ENCODE peak calls at places on chromosomes 3 and 15, in seven cellular contexts. T is dorsolateral prefrontal cortex, L is lower lobe of right lung, N is breast epithelium, G is epithelial cell of esophagus, J is WERI-Rb-1, W is bronchial epithelial cell. H is an unnamed sample.

GRCh38 chr15:51363391-51363790 is 21.9 kb downstream of the GLDN start:
- DNase-seq in W (no peak), J (no peak), N (no peak), L (no peak), T (no peak), G (no peak), H (no peak)

GRCh38 chr3:56725175-56725574 is 42.1 kb upstream of the TASOR start:
- DNase-seq in T (no peak), L (no peak), W (no peak), J (no peak), N (no peak), G (no peak), H (no peak)

GRCh38 chr3:162769559-162769958 is 1273.0 kb downstream of the OTOL1 start:
- DNase-seq in T (no peak), N (no peak), G (peak; percentile 36), W (peak; percentile 0), J (no peak), L (no peak), H (no peak)

GRCh38 chr15:74203914-74204431 is 1.4 kb upstream of the STRA6 start:
- DNase-seq in W (peak; percentile 23), J (peak; percentile 76), L (no peak), G (no peak), N (no peak), T (no peak), H (no peak)

GRCh38 chr15:27231811-27232210 is 260.8 kb downstream of the GABRG3 start:
- DNase-seq in G (no peak), J (no peak), L (no peak), N (no peak), W (no peak), T (no peak), H (no peak)

GRCh38 chr3:11495948-11496557 is 147.7 kb downstream of the VGLL4 start:
- DNase-seq in W (no peak), L (no peak), T (no peak), G (no peak), J (no peak), N (no peak), H (no peak)

GRCh38 chr15:45401665-45402161 is 23.4 kb upstream of the GATM start:
- DNase-seq in G (no peak), L (no peak), T (no peak), N (no peak), W (no peak), J (no peak), H (no peak)

GRCh38 chr3:22284559-22284958 is 533.5 kb upstream of the ZNF385D start:
- DNase-seq in T (no peak), N (no peak), L (no peak), G (peak; percentile 9), J (no peak), W (peak; percentile 29), H (no peak)

GRCh38 chr15:89221543-89221942 is at the start of gene RLBP1:
- DNase-seq in G (peak; percentile 41), J (no peak), L (no peak), N (no peak), W (peak; percentile 25), T (no peak), H (no peak)

GRCh38 chr3:100941046-100941445 is 52.2 kb downstream of the ABI3BP start:
- DNase-seq in T (no peak), N (no peak), W (peak; percentile 93), L (no peak), G (peak; percentile 92), J (no peak), H (no peak)

GRCh38 chr3:71585891-71586809 is 2.6 kb upstream of the FOXP1 start:
- DNase-seq in G (peak; percentile 61), N (no peak), W (peak; percentile 46), T (no peak), L (no peak), J (no peak), H (no peak)

DNA sequence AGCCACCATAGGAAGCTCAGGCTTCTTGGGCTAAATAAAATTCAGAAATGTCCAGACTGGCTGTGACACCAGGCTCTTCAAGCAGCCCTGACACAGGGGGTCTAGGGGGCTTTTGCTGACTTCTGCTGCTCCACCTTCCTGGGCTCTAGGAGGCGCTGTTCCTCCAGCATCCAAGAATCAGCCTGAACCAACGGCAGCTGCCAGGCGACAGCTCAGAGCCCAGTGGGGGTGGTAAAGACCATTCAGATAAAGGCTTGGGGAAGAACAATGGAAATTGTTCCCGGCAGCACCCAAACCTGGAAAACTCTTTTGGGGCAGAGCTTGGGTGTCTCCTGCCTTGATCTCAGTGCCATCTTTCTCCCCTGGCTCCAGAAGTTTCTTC is 21.6 kb upstream of the PSTPIP1 start:
- DNase-seq in J (peak; percentile 74), N (no peak), W (no peak), T (peak; percentile 58), L (peak; percentile 60), G (peak; percentile 34), H (no peak)
- H3K4me3 ChIP-seq in J (peak overlapping the region; percentile 12), N (no peak overlapping the region), W (no peak overlapping the region), T (no peak overlapping the region), L (no peak overlapping the region), G (no peak overlapping the region), H (no peak overlapping the region)

DNA sequence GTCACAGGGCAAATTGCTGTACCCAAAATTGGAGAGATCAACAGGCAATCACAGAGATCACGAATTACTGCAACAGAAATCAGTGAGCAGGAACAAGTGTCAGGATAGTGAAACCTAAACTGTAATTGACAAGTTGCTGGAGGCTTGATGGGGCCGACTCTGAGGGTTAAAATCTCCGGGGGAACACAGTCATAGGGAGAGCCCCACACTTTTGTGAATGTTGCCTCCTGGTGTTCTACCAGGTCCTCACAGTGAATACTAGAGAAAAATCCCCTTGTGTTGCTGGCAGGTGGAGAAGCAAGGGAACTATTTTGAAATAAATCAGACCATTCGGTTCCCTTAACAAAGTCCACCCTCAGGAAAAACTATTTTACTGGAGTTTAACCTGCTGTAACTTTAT is 697.5 kb upstream of the CBLB start:
- DNase-seq in T (no peak), G (no peak), L (no peak), N (no peak), J (no peak), W (no peak), H (no peak)
- TF ChIP-seq CTCF in T (no peak), G (no peak), L (no peak), N (no peak), J (no peak), W (no peak), H (no peak)

DNA sequence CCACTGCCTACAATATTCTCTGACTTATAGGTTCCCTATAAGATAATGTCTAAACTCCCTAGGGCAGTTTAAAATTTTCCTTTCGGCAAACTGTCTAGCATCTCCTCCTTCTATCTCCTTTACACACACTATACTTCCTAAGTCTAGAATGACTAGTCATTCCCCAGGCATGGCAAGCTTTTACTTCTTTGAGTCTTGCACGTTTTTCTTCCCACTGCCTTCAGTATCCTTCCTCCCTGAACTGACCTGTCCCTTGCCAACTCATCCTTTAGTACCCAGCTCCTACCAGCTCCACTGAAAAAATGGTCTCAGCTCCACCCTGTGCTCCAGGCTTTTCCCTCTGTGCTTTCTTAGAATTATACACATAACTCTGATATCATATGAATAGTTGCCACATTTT is 93.8 kb upstream of the KBTBD8 start:
- DNase-seq in T (no peak), J (no peak), G (peak; percentile 5), N (no peak), W (no peak), L (no peak), H (no peak)
- H3K4me3 ChIP-seq in T (no peak overlapping the region), J (no peak overlapping the region), G (no peak overlapping the region), N (no peak overlapping the region), W (no peak overlapping the region), L (no peak overlapping the region), H (no peak overlapping the region)

GRCh38 chr3:55441499-55441898 is 45.6 kb downstream of the WNT5A start:
- DNase-seq in J (no peak), G (no peak), T (no peak), N (no peak), W (no peak), L (no peak), H (no peak)
- TF ChIP-seq CTCF in J (no peak), G (no peak), T (no peak), N (no peak), W (no peak), L (no peak), H (no peak)

GRCh38 chr15:39785139-39785538 is 2.5 kb upstream of the FSIP1 start:
- DNase-seq in T (no peak), L (no peak), N (no peak), J (no peak), G (peak; percentile 32), W (peak; percentile 55), H (no peak)

GRCh38 chr15:39783244-39783820 is 691 bp upstream of the FSIP1 start:
- DNase-seq in J (no peak), G (no peak), W (no peak), L (no peak), T (no peak), N (no peak), H (no peak)

GRCh38 chr15:39785806-39786205 is 3.2 kb upstream of the FSIP1 start:
- DNase-seq in L (no peak), G (no peak), J (no peak), W (no peak), T (no peak), N (no peak), H (no peak)

GRCh38 chr15:39784125-39784524 is 1.5 kb upstream of the FSIP1 start:
- DNase-seq in N (no peak), J (no peak), G (peak; percentile 53), T (no peak), L (no peak), W (peak; percentile 50), H (no peak)

GRCh38 chr15:39784638-39785037 is 2.0 kb upstream of the FSIP1 start:
- DNase-seq in T (no peak), G (no peak), W (no peak), J (no peak), L (no peak), N (no peak), H (no peak)
- H3K4me3 ChIP-seq in T (no peak overlapping the region), G (no peak overlapping the region), W (no peak overlapping the region), J (no peak overlapping the region), L (no peak overlapping the region), N (no peak overlapping the region), H (no peak overlapping the region)

H was measured in AG04449.